ENCODE peak calls at places on chromosomes 12 and 14, in nine cellular contexts. G, B, K, H, Q, V, R, U and P are unnamed samples.

GRCh38 chr14:37369446-37369845 is 171.7 kb downstream of the MIPOL1 start:
- DNase-seq in R (no peak), H (no peak), V (no peak), K (no peak), Q (no peak), G (no peak), B (no peak), U (no peak), P (no peak)

GRCh38 chr14:69135133-69135532 is 17.8 kb downstream of the DCAF5 start:
- DNase-seq in G (no peak), H (no peak), B (no peak), K (no peak), V (no peak), Q (no peak), U (no peak), R (no peak), P (no peak)

GRCh38 chr12:6570264-6570887 is 2.3 kb upstream of the NOP2 start:
- DNase-seq in G (peak; percentile 50), R (peak; percentile 45), B (no peak), K (no peak), Q (peak; percentile 64), V (peak; percentile 57), U (no peak), H (no peak), P (no peak)

GRCh38 chr12:132476038-132476414 is 13.9 kb upstream of the FBRSL1 start:
- DNase-seq in H (no peak), R (no peak), V (no peak), Q (no peak), B (no peak), U (no peak), K (no peak), G (no peak), P (no peak)

GRCh38 chr12:94973202-94973601 is 30.3 kb downstream of the NDUFA12 start:
- DNase-seq in K (no peak), B (no peak), U (no peak), R (no peak), H (peak; percentile 39), V (no peak), Q (no peak), G (no peak), P (no peak)

GRCh38 chr12:133057446-133057845 is 20.1 kb downstream of the ZNF84 start:
- DNase-seq in Q (no peak), B (no peak), H (no peak), U (no peak), V (no peak), R (no peak), G (no peak), K (no peak), P (no peak)

GRCh38 chr14:99348816-99349609 is 77.0 kb upstream of the BCL11B start:
- DNase-seq in K (no peak), H (no peak), B (no peak), V (no peak), Q (no peak), R (no peak), U (no peak), G (no peak), P (no peak)

GRCh38 chr12:93790472-93791152 is 113.4 kb downstream of the CRADD start:
- DNase-seq in K (no peak), Q (no peak), V (no peak), R (no peak), G (no peak), B (no peak), U (no peak), H (peak; percentile 63), P (peak; percentile 79)

GRCh38 chr12:27279836-27280235 is 35.8 kb downstream of the STK38L start:
- DNase-seq in G (no peak), V (no peak), R (no peak), B (no peak), U (no peak), K (no peak), Q (no peak), H (no peak), P (no peak)

GRCh38 chr14:35533357-35534129 is 421 bp upstream of the INSM2 start:
- DNase-seq in B (no peak), Q (peak; percentile 67), H (no peak), K (peak; percentile 8), U (no peak), G (peak; percentile 81), R (peak; percentile 19), V (peak; percentile 69), P (no peak)

GRCh38 chr14:42110167-42110566 is 503.5 kb downstream of the LRFN5 start:
- DNase-seq in Q (no peak), K (peak; percentile 12), V (no peak), U (peak; percentile 15), B (no peak), G (peak; percentile 30), R (no peak), H (peak; percentile 25), P (no peak)
- TF ChIP-seq CTCF in Q (no peak), K (peak; percentile 66), V (no peak), U (peak; percentile 79), B (no peak), G (peak; percentile 43), R (no peak), H (peak; percentile 69), P (peak; percentile 72)

DNA sequence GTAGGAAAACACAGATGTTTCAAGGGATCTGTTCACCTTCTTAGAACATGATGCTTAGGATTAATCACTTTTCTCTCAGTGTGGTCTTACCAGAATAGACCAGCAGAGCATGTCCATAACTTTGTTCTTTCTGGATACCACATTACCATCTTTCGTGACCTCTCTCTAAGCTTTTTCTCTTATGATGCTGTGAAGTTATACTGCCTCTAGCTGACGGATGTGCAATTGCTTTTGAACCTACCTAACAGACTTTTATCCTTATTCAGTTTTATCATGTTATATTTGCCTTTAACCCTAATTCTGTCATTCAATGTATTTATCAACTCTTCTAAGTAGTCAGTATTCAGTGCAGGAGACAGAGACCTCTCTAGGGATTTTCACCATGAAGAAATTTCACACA is 246.7 kb downstream of the DACT1 start:
- DNase-seq in U (no peak), V (no peak), K (no peak), Q (no peak), G (peak; percentile 5), B (no peak), H (no peak), R (no peak), P (no peak)
- TF ChIP-seq CTCF in U (no peak), V (no peak), K (no peak), Q (peak; percentile 15), G (peak; percentile 21), B (peak; percentile 18), H (peak; percentile 11), R (no peak), P (no peak)

GRCh38 chr12:25194211-25194610 is 749 bp downstream of the DNAI7 start:
- DNase-seq in K (no peak), R (no peak), Q (no peak), B (no peak), V (no peak), G (no peak), H (no peak), U (peak; percentile 63), P (no peak)

GRCh38 chr12:25195056-25195971 is at the start of the genes DNAI7 and ETFRF1:
- DNase-seq in Q (peak; percentile 99), U (peak; percentile 88), B (peak; percentile 98), K (peak; percentile 86), G (peak; percentile 97), V (peak; percentile 99), H (peak; percentile 85), R (peak; percentile 98), P (peak; percentile 36)

GRCh38 chr12:25189656-25190055 is 5.3 kb downstream of the DNAI7 start:
- DNase-seq in K (peak; percentile 73), H (no peak), U (no peak), Q (no peak), R (no peak), V (no peak), G (no peak), B (no peak), P (no peak)

GRCh38 chr12:25197608-25198007 is 2.6 kb downstream of the ETFRF1 start:
- DNase-seq in G (no peak), Q (no peak), R (no peak), B (no peak), H (no peak), K (no peak), V (no peak), U (no peak), P (no peak)

DNA sequence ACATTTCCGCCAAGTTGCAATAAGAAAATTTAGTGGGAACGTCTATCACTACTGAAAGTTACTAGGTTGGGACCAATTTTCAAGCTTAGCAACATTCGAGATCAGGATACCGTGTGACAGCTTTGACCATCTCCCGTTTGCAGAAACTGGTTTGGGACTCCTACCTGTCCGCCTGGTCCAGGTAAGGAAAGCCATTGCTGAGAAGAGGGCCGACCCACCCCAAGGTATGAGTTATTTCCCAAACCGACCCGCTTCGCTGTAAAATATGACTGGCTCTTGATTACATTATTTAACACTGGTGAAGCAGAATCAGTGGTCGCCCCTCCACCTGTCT is 271 bp downstream of the DNAI7 start:
- DNase-seq in Q (no peak), R (no peak), U (no peak), B (no peak), K (no peak), G (no peak), H (no peak), V (no peak), P (no peak)
- TF ChIP-seq CTCF in Q (no peak), R (no peak), U (no peak), B (no peak), K (no peak), G (no peak), H (no peak), V (no peak), P (no peak)

GRCh38 chr12:71941174-71941573 is 2.5 kb downstream of the TPH2 start:
- DNase-seq in U (no peak), G (no peak), B (no peak), V (no peak), R (no peak), K (no peak), H (no peak), Q (no peak), P (no peak)
- TF ChIP-seq CTCF in U (no peak), G (no peak), B (no peak), V (no peak), R (no peak), K (no peak), H (no peak), Q (no peak), P (no peak)

GRCh38 chr14:54676822-54677708 is 110.1 kb downstream of the SAMD4A start:
- DNase-seq in K (peak; percentile 99), B (no peak), R (no peak), G (no peak), Q (no peak), V (peak; percentile 69), U (peak; percentile 83), H (peak; percentile 91), P (no peak)

GRCh38 chr14:54673193-54674121 is 106.5 kb downstream of the SAMD4A start:
- DNase-seq in V (no peak), H (no peak), U (no peak), G (no peak), B (no peak), Q (no peak), K (no peak), R (no peak), P (no peak)

GRCh38 chr14:54674342-54674741 is 107.4 kb downstream of the SAMD4A start:
- DNase-seq in H (no peak), Q (no peak), K (no peak), B (no peak), G (peak; percentile 69), U (no peak), V (no peak), R (no peak), P (no peak)

GRCh38 chr14:54672688-54673087 is 105.8 kb downstream of the SAMD4A start:
- DNase-seq in U (no peak), V (no peak), Q (no peak), G (peak; percentile 23), B (no peak), K (no peak), H (no peak), R (no peak), P (no peak)

GRCh38 chr14:54675236-54676125 is 108.6 kb downstream of the SAMD4A start:
- DNase-seq in R (no peak), U (no peak), K (no peak), H (no peak), V (no peak), B (no peak), G (no peak), Q (no peak), P (no peak)
- TF ChIP-seq CTCF in R (no peak), U (no peak), K (no peak), H (no peak), V (no peak), B (peak; percentile 14), G (no peak), Q (no peak), P (no peak)